ENCODE peak calls at places on chromosomes 2 and 18, in eight cellular contexts. B, F, Y, N, Z, P, E and U are unnamed samples.
A peak's percentile ranks its signal among the peaks of the same experiment; 100 is the strongest.

GRCh38 chr2:41160439-41160838 is 708.5 kb upstream of the SLC8A1 start:
- DNase-seq in N (no peak), Y (no peak), P (no peak), Z (no peak), F (no peak), E (no peak), B (no peak), U (no peak)

GRCh38 chr18:57122906-57123510 is 23.9 kb upstream of the BOD1L2 start:
- DNase-seq in Z (no peak), P (no peak), B (no peak), Y (no peak), N (no peak), E (no peak), F (no peak), U (no peak)

GRCh38 chr2:59691518-59692190 is 861.8 kb downstream of the BCL11A start:
- DNase-seq in Z (no peak), B (no peak), N (no peak), Y (no peak), P (no peak), F (no peak), E (no peak), U (no peak)

GRCh38 chr2:25470792-25471191 is 129.1 kb upstream of the DNMT3A start:
- DNase-seq in N (no peak), Y (no peak), P (no peak), B (no peak), Z (no peak), E (no peak), F (no peak), U (no peak)

GRCh38 chr2:29012211-29012681 is 31.1 kb downstream of the TOGARAM2 start:
- DNase-seq in P (no peak), N (peak; percentile 15), Y (no peak), Z (no peak), F (peak; percentile 65), B (peak; percentile 52), E (no peak), U (peak; percentile 34)

GRCh38 chr18:10122116-10122515 is 208.3 kb downstream of the VAPA start:
- DNase-seq in Y (peak; percentile 90), F (peak; percentile 94), N (peak; percentile 79), B (no peak), Z (no peak), P (no peak), E (no peak), U (no peak)

GRCh38 chr2:161044095-161044874 is 115.9 kb upstream of the TANK start:
- DNase-seq in E (no peak), B (no peak), N (no peak), F (peak; percentile 49), Z (no peak), Y (no peak), P (no peak), U (no peak)

GRCh38 chr2:46390901-46391395 is 88.4 kb upstream of the TMEM247 start:
- DNase-seq in E (no peak), N (no peak), Y (no peak), Z (no peak), F (no peak), P (no peak), B (no peak), U (no peak)

GRCh38 chr2:225171350-225171749 is 129.1 kb upstream of the DOCK10 start:
- DNase-seq in E (no peak), Y (no peak), N (no peak), P (no peak), Z (no peak), B (no peak), F (no peak), U (no peak)

GRCh38 chr2:43168016-43168369 is 58.4 kb downstream of the ZFP36L2 start:
- DNase-seq in P (no peak), Z (no peak), Y (no peak), F (no peak), B (no peak), E (no peak), N (no peak), U (no peak)

GRCh38 chr2:134897932-134898331 is 20.7 kb upstream of the CCNT2 start:
- DNase-seq in P (no peak), B (no peak), F (peak; percentile 21), N (peak; percentile 25), Z (no peak), E (no peak), Y (no peak), U (no peak)

GRCh38 chr2:84940088-84940470 is 30.9 kb upstream of the KCMF1 start:
- DNase-seq in N (no peak), E (no peak), Z (no peak), Y (no peak), P (no peak), F (no peak), B (no peak), U (no peak)

GRCh38 chr18:58605027-58606020 is 23.6 kb downstream of the ALPK2 start:
- DNase-seq in F (peak; percentile 57), N (peak; percentile 87), E (no peak), Y (no peak), P (no peak), Z (peak; percentile 25), B (no peak), U (no peak)

GRCh38 chr2:15275341-15275740 is 285.8 kb downstream of the NBAS start:
- DNase-seq in P (no peak), B (no peak), Z (no peak), Y (no peak), E (no peak), N (no peak), F (no peak), U (no peak)

GRCh38 chr2:20575935-20576597 is 74.8 kb downstream of the HS1BP3 start:
- DNase-seq in B (no peak), Y (no peak), E (no peak), P (no peak), Z (no peak), F (no peak), N (no peak), U (no peak)

GRCh38 chr2:215698566-215698965 is 262.7 kb upstream of the FN1 start:
- DNase-seq in B (no peak), E (no peak), P (no peak), F (peak; percentile 91), N (peak; percentile 95), Z (no peak), Y (peak; percentile 100), U (no peak)

GRCh38 chr2:158482594-158482993 is 25.8 kb downstream of the PKP4 start:
- DNase-seq in F (no peak), Z (no peak), P (no peak), B (no peak), Y (no peak), N (peak; percentile 22), E (no peak), U (no peak)